ENCODE peak calls at places on chromosomes 7 and 10, in four cellular contexts. One of them, this sample, is unnamed.

GRCh38 chr7:157885140-157885539 is 548.3 kb downstream of the DNAJB6 start:
- DNase-seq in WTC11: no peak
- DNase-seq in stimulated activated CD4-positive, alpha-beta T cell treated with anti-CD3 and anti-CD28 coated beads, TNF-alpha, amount 100 ng/mL, for 1 hour: no peak
- DNase-seq in HT1080: no peak
- DNase-seq in this sample: no peak

GRCh38 chr10:62744136-62744535 is 60.4 kb upstream of the ADO start:
- DNase-seq in stimulated activated CD4-positive, alpha-beta T cell treated with anti-CD3 and anti-CD28 coated beads, TNF-alpha, amount 100 ng/mL, for 1 hour: no peak
- DNase-seq in HT1080: peak; percentile 58
- DNase-seq in WTC11: no peak
- DNase-seq in this sample: no peak

GRCh38 chr7:2201686-2202360 is 30.9 kb downstream of the MAD1L1 start:
- DNase-seq in HT1080: no peak
- DNase-seq in WTC11: no peak
- DNase-seq in stimulated activated CD4-positive, alpha-beta T cell treated with anti-CD3 and anti-CD28 coated beads, TNF-alpha, amount 100 ng/mL, for 1 hour: no peak
- DNase-seq in this sample: no peak

GRCh38 chr10:17779761-17780160 is 27.8 kb downstream of the TMEM236 start:
- DNase-seq in stimulated activated CD4-positive, alpha-beta T cell treated with anti-CD3 and anti-CD28 coated beads, TNF-alpha, amount 100 ng/mL, for 1 hour: no peak
- DNase-seq in HT1080: no peak
- DNase-seq in WTC11: no peak
- DNase-seq in this sample: no peak

GRCh38 chr10:59648711-59649201 is 60.9 kb downstream of the SLC16A9 start:
- DNase-seq in HT1080: no peak
- DNase-seq in stimulated activated CD4-positive, alpha-beta T cell treated with anti-CD3 and anti-CD28 coated beads, TNF-alpha, amount 100 ng/mL, for 1 hour: no peak
- DNase-seq in WTC11: no peak
- DNase-seq in this sample: no peak

GRCh38 chr7:233456-234035 is 41.2 kb downstream of the FAM20C start:
- DNase-seq in WTC11: no peak
- DNase-seq in HT1080: no peak
- DNase-seq in stimulated activated CD4-positive, alpha-beta T cell treated with anti-CD3 and anti-CD28 coated beads, TNF-alpha, amount 100 ng/mL, for 1 hour: no peak
- DNase-seq in this sample: no peak

GRCh38 chr10:124530215-124530665 is 68.6 kb downstream of the LHPP start:
- DNase-seq in stimulated activated CD4-positive, alpha-beta T cell treated with anti-CD3 and anti-CD28 coated beads, TNF-alpha, amount 100 ng/mL, for 1 hour: peak; percentile 73
- DNase-seq in WTC11: peak; percentile 92
- DNase-seq in HT1080: peak; percentile 72
- DNase-seq in this sample: peak; percentile 83

GRCh38 chr7:124130-124949 is 68.0 kb upstream of the FAM20C start:
- DNase-seq in HT1080: no peak
- DNase-seq in WTC11: no peak
- DNase-seq in stimulated activated CD4-positive, alpha-beta T cell treated with anti-CD3 and anti-CD28 coated beads, TNF-alpha, amount 100 ng/mL, for 1 hour: no peak
- DNase-seq in this sample: no peak

GRCh38 chr7:112104153-112104552 is 102.0 kb downstream of the DOCK4 start:
- DNase-seq in stimulated activated CD4-positive, alpha-beta T cell treated with anti-CD3 and anti-CD28 coated beads, TNF-alpha, amount 100 ng/mL, for 1 hour: no peak
- DNase-seq in WTC11: no peak
- DNase-seq in HT1080: no peak
- DNase-seq in this sample: no peak

GRCh38 chr10:7408494-7409044 is 2.3 kb downstream of the SFMBT2 start:
- DNase-seq in stimulated activated CD4-positive, alpha-beta T cell treated with anti-CD3 and anti-CD28 coated beads, TNF-alpha, amount 100 ng/mL, for 1 hour: no peak
- DNase-seq in HT1080: peak; percentile 29
- DNase-seq in WTC11: peak; percentile 59
- DNase-seq in this sample: peak; percentile 62